ENCODE peak calls at places on chromosomes 3 and 15, in seven cellular contexts. C is BE2C; N is CD8-positive, alpha-beta T cell; X is tibial nerve; G is fibroblast of lung; Q is esophagus squamous epithelium; F is prostate gland. V is an unnamed sample.
A peak's percentile ranks its signal among the peaks of the same experiment; 100 is the strongest.

GRCh38 chr3:135970500-135971116 is 5.1 kb downstream of the PPP2R3A start:
- DNase-seq in C (no peak), Q (no peak), N (no peak), F (no peak), X (no peak), G (peak; percentile 46), V (peak; percentile 68)

GRCh38 chr3:112005091-112005672 is 6.5 kb downstream of the TAGLN3 start:
- DNase-seq in X (no peak), Q (no peak), C (no peak), N (no peak), G (peak; percentile 73), F (no peak), V (peak; percentile 80)

GRCh38 chr3:14802332-14802731 is 16.4 kb upstream of the FGD5 start:
- DNase-seq in Q (no peak), C (no peak), F (no peak), N (no peak), G (no peak), X (no peak), V (no peak)

GRCh38 chr3:133476971-133477375 is 77.1 kb downstream of the BFSP2 start:
- DNase-seq in Q (no peak), F (no peak), X (no peak), N (no peak), G (no peak), C (no peak), V (no peak)

GRCh38 chr15:74374648-74375302 is 7.3 kb upstream of the CYP11A1 start:
- DNase-seq in F (no peak), G (no peak), N (no peak), Q (no peak), X (no peak), C (no peak), V (no peak)

GRCh38 chr3:32097768-32098167 is 8.7 kb upstream of the GPD1L start:
- DNase-seq in X (no peak), N (no peak), G (no peak), C (no peak), Q (no peak), F (no peak), V (no peak)

GRCh38 chr3:39264053-39264452 is 15.8 kb downstream of the CX3CR1 start:
- DNase-seq in N (no peak), Q (no peak), C (no peak), X (no peak), F (no peak), G (no peak), V (no peak)

GRCh38 chr3:9622438-9622837 is 26.9 kb upstream of the MTMR14 start:
- DNase-seq in C (peak; percentile 44), N (no peak), G (no peak), Q (no peak), X (no peak), F (peak; percentile 52), V (no peak)

GRCh38 chr15:56365075-56365711 is at the start of gene TEX9:
- DNase-seq in N (peak; percentile 71), X (peak; percentile 68), F (peak; percentile 82), G (peak; percentile 83), C (peak; percentile 93), Q (peak; percentile 6), V (peak; percentile 76)

GRCh38 chr3:27326211-27326948 is 42.8 kb downstream of the NEK10 start:
- DNase-seq in N (no peak), F (no peak), Q (no peak), X (no peak), C (no peak), G (peak; percentile 93), V (no peak)

GRCh38 chr15:29675791-29676301 is 146.4 kb downstream of the TJP1 start:
- DNase-seq in C (no peak), F (no peak), Q (no peak), X (no peak), N (no peak), G (no peak), V (no peak)

GRCh38 chr3:42129014-42129953 is 38.1 kb downstream of the TRAK1 start:
- DNase-seq in Q (no peak), X (no peak), N (no peak), C (no peak), F (peak; percentile 42), G (peak; percentile 34), V (peak; percentile 95)

GRCh38 chr3:53056442-53056841 is 10.6 kb upstream of the SFMBT1 start:
- DNase-seq in C (no peak), Q (no peak), F (no peak), G (peak; percentile 7), X (no peak), N (no peak), V (no peak)

DNA sequence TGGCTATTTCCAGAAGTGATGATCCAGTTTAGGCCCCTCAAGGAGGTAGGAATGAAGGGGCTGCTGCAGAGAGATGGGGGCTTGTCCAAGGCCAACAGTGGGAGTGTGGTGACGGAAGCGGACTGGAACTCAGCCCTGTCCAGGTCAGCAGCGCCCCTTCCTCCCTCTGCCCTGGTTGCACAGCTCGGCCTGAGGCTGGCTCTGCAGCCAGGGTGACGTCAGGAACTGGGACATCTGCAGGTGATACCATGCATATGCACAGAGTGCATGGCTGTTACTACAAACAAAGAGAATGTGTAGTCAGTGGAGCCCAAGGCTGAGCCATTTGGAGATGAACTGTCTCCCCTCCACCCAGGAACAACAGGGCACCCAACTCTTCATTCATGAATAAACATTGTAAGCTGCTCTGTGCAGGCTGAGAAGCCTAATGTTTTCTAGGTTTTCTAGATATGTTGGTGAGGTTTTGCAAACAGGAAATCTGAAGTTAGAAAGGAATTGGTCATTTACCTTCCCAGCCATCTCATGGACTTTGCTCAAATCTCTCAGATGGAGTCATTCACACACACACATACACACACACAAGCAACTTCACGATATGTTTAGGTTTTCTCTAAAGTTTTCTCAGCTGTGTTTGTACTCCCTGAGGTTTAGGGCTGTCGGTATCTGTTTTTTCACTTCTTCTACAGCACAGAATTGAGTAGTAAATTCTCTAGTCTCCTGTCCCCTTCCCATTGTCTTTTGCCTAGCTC is 117.2 kb downstream of the TLE3 start:
- DNase-seq in G (no peak), F (no peak), Q (no peak), C (no peak), X (no peak), N (no peak), V (no peak)
- TF ChIP-seq CTCF in G (no peak), F (no peak), Q (no peak), C (no peak), X (no peak), N (no peak), V (no peak)

GRCh38 chr15:40095381-40096093 is 13.1 kb downstream of the BMF start:
- DNase-seq in F (no peak), Q (no peak), X (no peak), N (no peak), C (no peak), G (no peak), V (no peak)

GRCh38 chr15:40096094-40096876 is 12.4 kb downstream of the BMF start:
- DNase-seq in G (no peak), X (no peak), Q (no peak), N (no peak), C (no peak), F (peak; percentile 22), V (no peak)

GRCh38 chr15:40097968-40098476 is 10.7 kb downstream of the BMF start:
- DNase-seq in Q (no peak), C (no peak), N (no peak), G (no peak), X (no peak), F (peak; percentile 42), V (no peak)

GRCh38 chr15:40098489-40099261 is 10.0 kb downstream of the BMF start:
- DNase-seq in Q (no peak), F (peak; percentile 89), G (peak; percentile 97), X (no peak), N (peak; percentile 77), C (peak; percentile 84), V (peak; percentile 78)

GRCh38 chr15:40097096-40097967 is 11.3 kb downstream of the BMF start:
- DNase-seq in N (no peak), C (no peak), G (no peak), X (no peak), F (no peak), Q (no peak), V (no peak)
- H3K4me3 ChIP-seq in N (no peak overlapping the region), C (no peak overlapping the region), G (no peak overlapping the region), X (no peak overlapping the region), F (no peak overlapping the region), Q (no peak overlapping the region), V (no peak overlapping the region)

DNA sequence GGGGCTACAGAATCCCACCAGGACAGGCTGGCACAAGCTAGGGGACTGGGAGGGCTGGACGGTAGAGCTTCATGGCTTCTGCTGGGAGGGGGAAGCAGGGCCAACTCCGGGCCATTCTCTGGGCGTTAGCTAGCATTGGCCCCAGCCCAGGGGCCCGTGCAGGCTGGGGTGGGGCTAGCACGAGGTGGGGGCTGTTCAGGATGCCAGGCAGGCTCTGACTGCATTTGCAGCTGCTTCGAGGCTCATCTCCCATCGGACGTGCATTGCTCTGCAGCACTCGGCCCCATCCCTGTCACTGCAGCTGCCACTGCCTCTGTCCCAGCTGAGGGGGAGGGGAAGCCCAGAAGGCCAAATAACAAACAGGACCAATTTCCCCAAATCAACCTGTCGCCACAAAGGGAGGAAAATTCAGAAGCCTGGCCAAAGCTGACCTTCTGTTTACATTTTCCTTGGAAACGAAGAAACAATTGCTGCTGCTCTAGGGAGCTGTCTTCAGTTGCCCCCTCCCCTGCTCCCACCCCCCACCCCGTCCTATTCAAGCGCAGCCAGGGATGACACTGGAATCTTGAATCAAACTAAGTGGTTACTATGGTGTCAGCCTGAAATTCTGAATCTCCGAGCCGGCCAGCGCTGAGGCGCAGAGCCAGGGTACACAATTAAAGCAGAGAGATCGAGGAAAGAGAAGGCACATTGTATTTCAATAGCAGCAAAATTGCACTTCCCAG is 138.8 kb upstream of the PRR20G start:
- DNase-seq in Q (no peak), X (no peak), F (no peak), C (peak; percentile 41), N (peak; percentile 32), G (no peak), V (no peak)
- H3K27me3 ChIP-seq in Q (peaks cover 89% of the 10 kb centered on the region), X (peaks cover 72% of the 10 kb centered on the region), F (peaks cover 10% of the 10 kb centered on the region), C (no peaks in the 10 kb centered on the region), N (peaks cover 5% of the 10 kb centered on the region), G (peaks cover 2% of the 10 kb centered on the region), V (peaks cover 30% of the 10 kb centered on the region)

DNA sequence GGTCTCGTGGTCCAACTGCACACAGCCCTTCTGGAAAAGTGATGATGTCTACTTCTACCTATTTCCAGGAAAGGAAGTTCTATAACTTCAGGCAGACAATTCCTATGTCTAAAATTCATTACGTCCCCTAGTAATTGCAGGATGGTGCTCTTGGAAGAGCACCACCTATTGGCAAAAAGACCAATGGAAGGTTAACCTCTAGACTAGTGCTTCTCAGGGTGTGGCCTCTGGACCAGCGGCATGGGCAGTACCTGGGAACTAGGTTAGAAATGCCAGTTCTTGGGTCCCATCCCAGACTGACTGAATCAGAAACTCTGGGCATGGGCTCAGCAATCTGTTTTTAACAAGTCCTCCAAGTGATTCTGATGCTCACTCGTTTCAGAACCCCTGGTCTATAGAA is 258.3 kb upstream of the ICE2 start:
- DNase-seq in Q (no peak), G (no peak), N (no peak), X (no peak), C (no peak), F (no peak), V (no peak)
- TF ChIP-seq CTCF in Q (no peak), G (no peak), N (no peak), X (no peak), C (peak; percentile 21), F (no peak), V (no peak)